ENCODE peak calls at places on chromosomes 6 and 20, in four cellular contexts. One of them, this sample, is unnamed.
A peak's percentile ranks its signal among the peaks of the same experiment; 100 is the strongest.

GRCh38 chr6:108831104-108831503 is 17.1 kb upstream of the ARMC2 start:
- DNase-seq in gastrocnemius medialis: no peak
- DNase-seq in iPS DF 6.9: no peak
- DNase-seq in psoas muscle: no peak
- DNase-seq in this sample: no peak

GRCh38 chr6:26330835-26331808 is 33.9 kb upstream of the BTN3A2 start:
- DNase-seq in gastrocnemius medialis: no peak
- DNase-seq in psoas muscle: no peak
- DNase-seq in iPS DF 6.9: no peak
- DNase-seq in this sample: no peak

GRCh38 chr20:47727170-47727880 is 58.0 kb downstream of the SULF2 start:
- DNase-seq in psoas muscle: peak; percentile 64
- DNase-seq in iPS DF 6.9: no peak
- DNase-seq in gastrocnemius medialis: peak; percentile 31
- DNase-seq in this sample: no peak

GRCh38 chr6:6610031-6610591 is 21.6 kb downstream of the LY86 start:
- DNase-seq in gastrocnemius medialis: no peak
- DNase-seq in iPS DF 6.9: no peak
- DNase-seq in psoas muscle: no peak
- DNase-seq in this sample: no peak

GRCh38 chr20:56554869-56555268 is 21.8 kb downstream of the FAM209B start:
- DNase-seq in psoas muscle: no peak
- DNase-seq in gastrocnemius medialis: peak; percentile 15
- DNase-seq in iPS DF 6.9: peak; percentile 31
- DNase-seq in this sample: peak; percentile 39

GRCh38 chr20:42179768-42180167 is 561.6 kb upstream of the CHD6 start:
- DNase-seq in iPS DF 6.9: no peak
- DNase-seq in gastrocnemius medialis: no peak
- DNase-seq in psoas muscle: no peak
- DNase-seq in this sample: no peak

GRCh38 chr20:31720486-31721407 is 1.9 kb downstream of the BCL2L1 start:
- DNase-seq in iPS DF 6.9: no peak
- DNase-seq in psoas muscle: no peak
- DNase-seq in gastrocnemius medialis: peak; percentile 36
- DNase-seq in this sample: no peak

GRCh38 chr6:12605888-12606345 is 110.7 kb upstream of the PHACTR1 start:
- DNase-seq in gastrocnemius medialis: no peak
- DNase-seq in iPS DF 6.9: peak; percentile 47
- DNase-seq in psoas muscle: no peak
- DNase-seq in this sample: no peak

GRCh38 chr6:81906709-81907204 is 154.3 kb upstream of the TENT5A start:
- DNase-seq in gastrocnemius medialis: no peak
- DNase-seq in iPS DF 6.9: no peak
- DNase-seq in psoas muscle: no peak
- DNase-seq in this sample: no peak

GRCh38 chr6:25942561-25943147 is 12.2 kb upstream of the SLC17A2 start:
- DNase-seq in psoas muscle: no peak
- DNase-seq in gastrocnemius medialis: no peak
- DNase-seq in iPS DF 6.9: no peak
- DNase-seq in this sample: no peak

GRCh38 chr20:3407426-3408250 is at the start of gene DNAAF9:
- DNase-seq in psoas muscle: peak; percentile 87
- DNase-seq in gastrocnemius medialis: peak; percentile 54
- DNase-seq in iPS DF 6.9: peak; percentile 29
- DNase-seq in this sample: peak; percentile 73

GRCh38 chr6:25056130-25056529 is 120.4 kb upstream of the RIPOR2 start:
- DNase-seq in iPS DF 6.9: no peak
- DNase-seq in gastrocnemius medialis: no peak
- DNase-seq in psoas muscle: no peak
- DNase-seq in this sample: no peak

GRCh38 chr6:2969549-2969948 is 1.8 kb downstream of the SERPINB6 start:
- DNase-seq in iPS DF 6.9: no peak
- DNase-seq in gastrocnemius medialis: no peak
- DNase-seq in psoas muscle: no peak
- DNase-seq in this sample: no peak

GRCh38 chr6:44452725-44453124 is 65.2 kb downstream of the CDC5L start:
- DNase-seq in iPS DF 6.9: no peak
- DNase-seq in gastrocnemius medialis: no peak
- DNase-seq in psoas muscle: no peak
- DNase-seq in this sample: no peak

GRCh38 chr20:1533059-1533458 is 24.4 kb downstream of the SIRPD start:
- DNase-seq in iPS DF 6.9: no peak
- DNase-seq in gastrocnemius medialis: no peak
- DNase-seq in psoas muscle: no peak
- DNase-seq in this sample: no peak

GRCh38 chr6:155014715-155015300 is 19.7 kb downstream of the TIAM2 start:
- DNase-seq in gastrocnemius medialis: no peak
- DNase-seq in psoas muscle: no peak
- DNase-seq in iPS DF 6.9: no peak
- DNase-seq in this sample: no peak

GRCh38 chr20:50140339-50140859 is 13.1 kb downstream of the PEDS1 start:
- DNase-seq in iPS DF 6.9: no peak
- DNase-seq in gastrocnemius medialis: no peak
- DNase-seq in psoas muscle: no peak
- DNase-seq in this sample: no peak

GRCh38 chr20:10639762-10640556 is 33.8 kb downstream of the JAG1 start:
- DNase-seq in gastrocnemius medialis: no peak
- DNase-seq in iPS DF 6.9: no peak
- DNase-seq in psoas muscle: peak; percentile 72
- DNase-seq in this sample: no peak

GRCh38 chr20:41275181-41275793 is 42.2 kb downstream of the ZHX3 start:
- DNase-seq in iPS DF 6.9: no peak
- DNase-seq in psoas muscle: no peak
- DNase-seq in gastrocnemius medialis: no peak
- DNase-seq in this sample: peak; percentile 28

GRCh38 chr20:64044484-64045247 is 4.8 kb downstream of the SOX18 start:
- DNase-seq in gastrocnemius medialis: no peak
- DNase-seq in iPS DF 6.9: no peak
- DNase-seq in psoas muscle: no peak
- DNase-seq in this sample: no peak
- H3K27ac ChIP-seq in gastrocnemius medialis: peak overlapping the region; percentile 52
- H3K27ac ChIP-seq in iPS DF 6.9: no peak overlapping the region
- H3K27ac ChIP-seq in psoas muscle: no peak overlapping the region
- H3K27ac ChIP-seq in this sample: no peak overlapping the region

GRCh38 chr20:51185861-51186260 is 163.0 kb upstream of the KCNG1 start:
- DNase-seq in gastrocnemius medialis: no peak
- DNase-seq in iPS DF 6.9: no peak
- DNase-seq in psoas muscle: no peak
- DNase-seq in this sample: no peak

GRCh38 chr20:51185277-51185676 is 162.4 kb upstream of the KCNG1 start:
- DNase-seq in psoas muscle: no peak
- DNase-seq in iPS DF 6.9: no peak
- DNase-seq in gastrocnemius medialis: no peak
- DNase-seq in this sample: no peak

GRCh38 chr20:51182571-51182970 is 159.7 kb upstream of the KCNG1 start:
- DNase-seq in iPS DF 6.9: no peak
- DNase-seq in psoas muscle: no peak
- DNase-seq in gastrocnemius medialis: no peak
- DNase-seq in this sample: no peak

GRCh38 chr20:51183443-51183842 is 160.5 kb upstream of the KCNG1 start:
- DNase-seq in iPS DF 6.9: no peak
- DNase-seq in gastrocnemius medialis: no peak
- DNase-seq in psoas muscle: no peak
- DNase-seq in this sample: no peak

DNA sequence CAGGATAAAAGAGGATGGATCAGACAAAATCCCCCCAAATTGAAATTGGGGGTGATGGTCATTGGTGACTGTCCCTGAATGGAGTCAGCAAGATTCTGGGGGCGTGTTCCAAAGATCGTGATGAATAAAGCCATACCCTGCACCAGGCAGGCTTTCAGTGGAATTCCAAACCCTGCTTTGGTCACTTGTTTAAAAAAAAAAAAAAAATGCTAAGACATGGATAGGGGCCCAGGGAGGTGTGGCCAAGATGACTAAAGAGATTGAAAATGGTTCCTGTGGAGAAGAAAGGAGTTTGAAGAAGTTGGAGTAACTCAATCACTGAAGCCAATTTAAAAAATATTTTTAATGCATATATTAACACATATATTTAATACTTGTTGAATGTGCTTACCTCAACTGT is 161.4 kb upstream of the KCNG1 start:
- DNase-seq in iPS DF 6.9: no peak
- DNase-seq in gastrocnemius medialis: no peak
- DNase-seq in psoas muscle: no peak
- DNase-seq in this sample: no peak
- H3K27me3 ChIP-seq in iPS DF 6.9: no peaks in the 10 kb centered on the region
- H3K27me3 ChIP-seq in gastrocnemius medialis: no peaks in the 10 kb centered on the region
- H3K27me3 ChIP-seq in psoas muscle: peaks cover 2% of the 10 kb centered on the region
- H3K27me3 ChIP-seq in this sample: no peaks in the 10 kb centered on the region

GRCh38 chr6:165686966-165687365 is 23.9 kb upstream of the PDE10A start:
- DNase-seq in iPS DF 6.9: no peak
- DNase-seq in psoas muscle: no peak
- DNase-seq in gastrocnemius medialis: no peak
- DNase-seq in this sample: no peak
- H3K9me3 ChIP-seq in iPS DF 6.9: no peaks in the 10 kb centered on the region
- H3K9me3 ChIP-seq in psoas muscle: no peaks in the 10 kb centered on the region
- H3K9me3 ChIP-seq in gastrocnemius medialis: no peaks in the 10 kb centered on the region
- H3K9me3 ChIP-seq in this sample: no peaks in the 10 kb centered on the region

GRCh38 chr6:16746812-16747211 is 14.4 kb downstream of the ATXN1 start:
- DNase-seq in psoas muscle: no peak
- DNase-seq in gastrocnemius medialis: no peak
- DNase-seq in iPS DF 6.9: no peak
- DNase-seq in this sample: no peak
- H3K27ac ChIP-seq in psoas muscle: peak overlapping the region; percentile 78
- H3K27ac ChIP-seq in gastrocnemius medialis: peak overlapping the region; percentile 73
- H3K27ac ChIP-seq in iPS DF 6.9: no peak overlapping the region
- H3K27ac ChIP-seq in this sample: peak overlapping the region; percentile 28

GRCh38 chr6:10389739-10390494 is 25.0 kb downstream of the TFAP2A start:
- DNase-seq in psoas muscle: no peak
- DNase-seq in iPS DF 6.9: no peak
- DNase-seq in gastrocnemius medialis: no peak
- DNase-seq in this sample: no peak

GRCh38 chr6:10390495-10391298 is 24.2 kb downstream of the TFAP2A start:
- DNase-seq in iPS DF 6.9: no peak
- DNase-seq in psoas muscle: no peak
- DNase-seq in gastrocnemius medialis: no peak
- DNase-seq in this sample: no peak

GRCh38 chr6:10391799-10392198 is 23.1 kb downstream of the TFAP2A start:
- DNase-seq in iPS DF 6.9: no peak
- DNase-seq in gastrocnemius medialis: no peak
- DNase-seq in psoas muscle: no peak
- DNase-seq in this sample: no peak

GRCh38 chr6:10393544-10394225 is 21.2 kb downstream of the TFAP2A start:
- DNase-seq in psoas muscle: no peak
- DNase-seq in iPS DF 6.9: no peak
- DNase-seq in gastrocnemius medialis: no peak
- DNase-seq in this sample: no peak

DNA sequence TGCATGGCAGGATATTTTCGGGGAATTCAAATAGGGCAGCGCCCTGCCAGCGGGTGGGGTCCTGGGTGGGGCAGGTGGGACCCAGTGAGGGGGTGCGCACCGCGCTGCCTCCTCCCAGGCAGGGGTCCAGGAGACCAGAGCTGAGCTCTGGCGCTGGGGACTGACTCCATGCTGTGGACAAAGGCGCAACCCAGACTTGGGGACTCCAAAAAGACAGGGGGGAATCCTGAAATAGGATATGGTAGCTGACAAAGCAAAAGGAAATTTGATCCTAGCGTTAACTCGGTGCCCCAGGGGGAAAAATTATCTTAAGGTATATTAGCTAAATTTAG is 23.6 kb downstream of the TFAP2A start:
- DNase-seq in gastrocnemius medialis: no peak
- DNase-seq in iPS DF 6.9: no peak
- DNase-seq in psoas muscle: no peak
- DNase-seq in this sample: no peak
- H3K27me3 ChIP-seq in gastrocnemius medialis: peaks cover 100% of the 10 kb centered on the region
- H3K27me3 ChIP-seq in iPS DF 6.9: peaks cover 90% of the 10 kb centered on the region
- H3K27me3 ChIP-seq in psoas muscle: peaks cover 34% of the 10 kb centered on the region
- H3K27me3 ChIP-seq in this sample: peaks cover 91% of the 10 kb centered on the region

This sample was measured in pancreas.